ENCODE peak calls at places on chromosome 22, in seven cellular contexts. One of them, this sample, is unnamed.

GRCh38 chr22:40512426-40513136 is 123.9 kb downstream of the MRTFA start:
- DNase-seq in fibroblast of the aortic adventitia: peak; percentile 100
- DNase-seq in WERI-Rb-1: no peak
- DNase-seq in left ventricle myocardium inferior: no peak
- DNase-seq in uterus: peak; percentile 77
- DNase-seq in AG09309: peak; percentile 99
- DNase-seq in esophagus squamous epithelium: no peak
- DNase-seq in this sample: peak; percentile 100

GRCh38 chr22:41479671-41480396 is 10.9 kb downstream of the ACO2 start:
- DNase-seq in esophagus squamous epithelium: no peak
- DNase-seq in uterus: no peak
- DNase-seq in AG09309: no peak
- DNase-seq in left ventricle myocardium inferior: no peak
- DNase-seq in WERI-Rb-1: no peak
- DNase-seq in fibroblast of the aortic adventitia: peak; percentile 82
- DNase-seq in this sample: peak; percentile 75

GRCh38 chr22:27786253-27786898 is 15.2 kb downstream of the MN1 start:
- DNase-seq in uterus: no peak
- DNase-seq in fibroblast of the aortic adventitia: no peak
- DNase-seq in AG09309: no peak
- DNase-seq in esophagus squamous epithelium: no peak
- DNase-seq in left ventricle myocardium inferior: no peak
- DNase-seq in WERI-Rb-1: no peak
- DNase-seq in this sample: no peak

GRCh38 chr22:23305321-23305910 is 125.1 kb downstream of the BCR start:
- DNase-seq in esophagus squamous epithelium: no peak
- DNase-seq in AG09309: peak; percentile 13
- DNase-seq in left ventricle myocardium inferior: no peak
- DNase-seq in fibroblast of the aortic adventitia: peak; percentile 41
- DNase-seq in WERI-Rb-1: no peak
- DNase-seq in uterus: peak; percentile 45
- DNase-seq in this sample: peak; percentile 66

GRCh38 chr22:34776827-34777226 is 289.1 kb upstream of the ISX start:
- DNase-seq in uterus: no peak
- DNase-seq in esophagus squamous epithelium: no peak
- DNase-seq in WERI-Rb-1: no peak
- DNase-seq in fibroblast of the aortic adventitia: no peak
- DNase-seq in AG09309: no peak
- DNase-seq in left ventricle myocardium inferior: no peak
- DNase-seq in this sample: no peak

GRCh38 chr22:27323646-27324045 is 477.9 kb downstream of the MN1 start:
- DNase-seq in left ventricle myocardium inferior: no peak
- DNase-seq in AG09309: no peak
- DNase-seq in fibroblast of the aortic adventitia: no peak
- DNase-seq in uterus: no peak
- DNase-seq in esophagus squamous epithelium: no peak
- DNase-seq in WERI-Rb-1: no peak
- DNase-seq in this sample: no peak

GRCh38 chr22:47345025-47345424 is 582.6 kb downstream of the TBC1D22A start:
- DNase-seq in WERI-Rb-1: no peak
- DNase-seq in esophagus squamous epithelium: no peak
- DNase-seq in AG09309: no peak
- DNase-seq in left ventricle myocardium inferior: no peak
- DNase-seq in fibroblast of the aortic adventitia: no peak
- DNase-seq in uterus: no peak
- DNase-seq in this sample: no peak

GRCh38 chr22:32080904-32081303 is 37.8 kb downstream of the SLC5A1 start:
- DNase-seq in esophagus squamous epithelium: no peak
- DNase-seq in WERI-Rb-1: peak; percentile 25
- DNase-seq in AG09309: peak; percentile 5
- DNase-seq in fibroblast of the aortic adventitia: peak; percentile 68
- DNase-seq in uterus: no peak
- DNase-seq in left ventricle myocardium inferior: no peak
- DNase-seq in this sample: peak; percentile 63

GRCh38 chr22:49847751-49848689 is 5.6 kb upstream of the ZBED4 start:
- DNase-seq in left ventricle myocardium inferior: peak; percentile 35
- DNase-seq in WERI-Rb-1: no peak
- DNase-seq in AG09309: no peak
- DNase-seq in fibroblast of the aortic adventitia: no peak
- DNase-seq in esophagus squamous epithelium: no peak
- DNase-seq in uterus: no peak
- DNase-seq in this sample: no peak

GRCh38 chr22:41925783-41926460 is 684 bp downstream of the TNFRSF13C start:
- DNase-seq in AG09309: no peak
- DNase-seq in WERI-Rb-1: no peak
- DNase-seq in uterus: no peak
- DNase-seq in fibroblast of the aortic adventitia: no peak
- DNase-seq in esophagus squamous epithelium: no peak
- DNase-seq in left ventricle myocardium inferior: peak; percentile 67
- DNase-seq in this sample: peak; percentile 32

GRCh38 chr22:17400305-17400704 is 31.0 kb downstream of the CECR2 start:
- DNase-seq in left ventricle myocardium inferior: no peak
- DNase-seq in AG09309: no peak
- DNase-seq in fibroblast of the aortic adventitia: peak; percentile 1
- DNase-seq in uterus: no peak
- DNase-seq in WERI-Rb-1: no peak
- DNase-seq in esophagus squamous epithelium: no peak
- DNase-seq in this sample: no peak

GRCh38 chr22:23495614-23496444 is 84.3 kb downstream of the IGLL1 start:
- DNase-seq in esophagus squamous epithelium: no peak
- DNase-seq in WERI-Rb-1: no peak
- DNase-seq in uterus: no peak
- DNase-seq in left ventricle myocardium inferior: no peak
- DNase-seq in AG09309: no peak
- DNase-seq in fibroblast of the aortic adventitia: no peak
- DNase-seq in this sample: no peak

GRCh38 chr22:40406063-40406890 is 35.9 kb downstream of the SGSM3 start:
- DNase-seq in uterus: no peak
- DNase-seq in WERI-Rb-1: no peak
- DNase-seq in AG09309: no peak
- DNase-seq in esophagus squamous epithelium: no peak
- DNase-seq in left ventricle myocardium inferior: no peak
- DNase-seq in fibroblast of the aortic adventitia: no peak
- DNase-seq in this sample: no peak

GRCh38 chr22:40031766-40032470 is 37.2 kb downstream of the FAM83F start:
- DNase-seq in fibroblast of the aortic adventitia: peak; percentile 57
- DNase-seq in uterus: no peak
- DNase-seq in left ventricle myocardium inferior: no peak
- DNase-seq in esophagus squamous epithelium: no peak
- DNase-seq in AG09309: no peak
- DNase-seq in WERI-Rb-1: no peak
- DNase-seq in this sample: peak; percentile 79

GRCh38 chr22:23533328-23533762 is 46.7 kb downstream of the IGLL1 start:
- DNase-seq in left ventricle myocardium inferior: no peak
- DNase-seq in fibroblast of the aortic adventitia: no peak
- DNase-seq in WERI-Rb-1: peak; percentile 84
- DNase-seq in uterus: no peak
- DNase-seq in esophagus squamous epithelium: no peak
- DNase-seq in AG09309: no peak
- DNase-seq in this sample: no peak

GRCh38 chr22:41094036-41094435 is 1.6 kb downstream of the EP300 start:
- DNase-seq in AG09309: no peak
- DNase-seq in left ventricle myocardium inferior: no peak
- DNase-seq in WERI-Rb-1: peak; percentile 38
- DNase-seq in esophagus squamous epithelium: no peak
- DNase-seq in fibroblast of the aortic adventitia: peak; percentile 37
- DNase-seq in uterus: no peak
- DNase-seq in this sample: peak; percentile 49

GRCh38 chr22:19121631-19122142 is 525 bp downstream of the DGCR2 start:
- DNase-seq in fibroblast of the aortic adventitia: no peak
- DNase-seq in left ventricle myocardium inferior: peak; percentile 66
- DNase-seq in uterus: peak; percentile 36
- DNase-seq in AG09309: no peak
- DNase-seq in esophagus squamous epithelium: no peak
- DNase-seq in WERI-Rb-1: peak; percentile 40
- DNase-seq in this sample: no peak

GRCh38 chr22:33202455-33202854 is 144.3 kb upstream of the SYN3 start:
- DNase-seq in uterus: no peak
- DNase-seq in WERI-Rb-1: no peak
- DNase-seq in esophagus squamous epithelium: no peak
- DNase-seq in fibroblast of the aortic adventitia: no peak
- DNase-seq in left ventricle myocardium inferior: no peak
- DNase-seq in AG09309: no peak
- DNase-seq in this sample: no peak

GRCh38 chr22:30429887-30430286 is 4.3 kb downstream of the MTFP1 start:
- DNase-seq in esophagus squamous epithelium: no peak
- DNase-seq in fibroblast of the aortic adventitia: no peak
- DNase-seq in WERI-Rb-1: no peak
- DNase-seq in uterus: no peak
- DNase-seq in AG09309: no peak
- DNase-seq in left ventricle myocardium inferior: no peak
- DNase-seq in this sample: no peak

GRCh38 chr22:47278655-47279054 is 516.2 kb downstream of the TBC1D22A start:
- DNase-seq in uterus: no peak
- DNase-seq in AG09309: no peak
- DNase-seq in fibroblast of the aortic adventitia: no peak
- DNase-seq in left ventricle myocardium inferior: no peak
- DNase-seq in esophagus squamous epithelium: no peak
- DNase-seq in WERI-Rb-1: no peak
- DNase-seq in this sample: no peak

GRCh38 chr22:47034905-47035419 is 272.5 kb downstream of the TBC1D22A start:
- DNase-seq in esophagus squamous epithelium: no peak
- DNase-seq in WERI-Rb-1: peak; percentile 37
- DNase-seq in left ventricle myocardium inferior: no peak
- DNase-seq in AG09309: no peak
- DNase-seq in fibroblast of the aortic adventitia: no peak
- DNase-seq in uterus: no peak
- DNase-seq in this sample: no peak

GRCh38 chr22:43288807-43289417 is 54.3 kb downstream of the SCUBE1 start:
- DNase-seq in esophagus squamous epithelium: no peak
- DNase-seq in fibroblast of the aortic adventitia: no peak
- DNase-seq in AG09309: no peak
- DNase-seq in left ventricle myocardium inferior: no peak
- DNase-seq in uterus: no peak
- DNase-seq in WERI-Rb-1: no peak
- DNase-seq in this sample: no peak
- H3K4me3 ChIP-seq in esophagus squamous epithelium: no peak overlapping the region
- H3K4me3 ChIP-seq in fibroblast of the aortic adventitia: peak overlapping the region; percentile 55
- H3K4me3 ChIP-seq in AG09309: no peak overlapping the region
- H3K4me3 ChIP-seq in left ventricle myocardium inferior: peak overlapping the region; percentile 46
- H3K4me3 ChIP-seq in uterus: peak overlapping the region; percentile 18
- H3K4me3 ChIP-seq in WERI-Rb-1: no peak overlapping the region
- H3K4me3 ChIP-seq in this sample: no peak overlapping the region

GRCh38 chr22:29306175-29306829 is at the start of gene GAS2L1:
- DNase-seq in AG09309: peak; percentile 21
- DNase-seq in uterus: peak; percentile 80
- DNase-seq in left ventricle myocardium inferior: peak; percentile 90
- DNase-seq in esophagus squamous epithelium: no peak
- DNase-seq in WERI-Rb-1: peak; percentile 94
- DNase-seq in fibroblast of the aortic adventitia: peak; percentile 76
- DNase-seq in this sample: peak; percentile 72
- TF ChIP-seq CTCF in AG09309: peak; percentile 74
- TF ChIP-seq CTCF in uterus: peak; percentile 89
- TF ChIP-seq CTCF in left ventricle myocardium inferior: peak; percentile 86
- TF ChIP-seq CTCF in esophagus squamous epithelium: peak; percentile 71
- TF ChIP-seq CTCF in WERI-Rb-1: peak; percentile 64
- TF ChIP-seq CTCF in fibroblast of the aortic adventitia: peak; percentile 78
- TF ChIP-seq CTCF in this sample: peak; percentile 47

GRCh38 chr22:45638834-45639746 is 32.5 kb upstream of the ATXN10 start:
- DNase-seq in AG09309: no peak
- DNase-seq in esophagus squamous epithelium: peak; percentile 15
- DNase-seq in fibroblast of the aortic adventitia: peak; percentile 69
- DNase-seq in left ventricle myocardium inferior: peak; percentile 45
- DNase-seq in uterus: peak; percentile 56
- DNase-seq in WERI-Rb-1: no peak
- DNase-seq in this sample: peak; percentile 69
- H3K4me3 ChIP-seq in AG09309: no peak overlapping the region
- H3K4me3 ChIP-seq in esophagus squamous epithelium: peak overlapping the region; percentile 14
- H3K4me3 ChIP-seq in fibroblast of the aortic adventitia: no peak overlapping the region
- H3K4me3 ChIP-seq in left ventricle myocardium inferior: no peak overlapping the region
- H3K4me3 ChIP-seq in uterus: no peak overlapping the region
- H3K4me3 ChIP-seq in WERI-Rb-1: no peak overlapping the region
- H3K4me3 ChIP-seq in this sample: no peak overlapping the region

GRCh38 chr22:36740716-36741115 is 35.2 kb downstream of the IFT27 start:
- DNase-seq in left ventricle myocardium inferior: no peak
- DNase-seq in esophagus squamous epithelium: no peak
- DNase-seq in uterus: no peak
- DNase-seq in fibroblast of the aortic adventitia: no peak
- DNase-seq in WERI-Rb-1: no peak
- DNase-seq in AG09309: no peak
- DNase-seq in this sample: no peak
- TF ChIP-seq CTCF in left ventricle myocardium inferior: no peak
- TF ChIP-seq CTCF in esophagus squamous epithelium: no peak
- TF ChIP-seq CTCF in uterus: no peak
- TF ChIP-seq CTCF in fibroblast of the aortic adventitia: no peak
- TF ChIP-seq CTCF in WERI-Rb-1: no peak
- TF ChIP-seq CTCF in AG09309: no peak
- TF ChIP-seq CTCF in this sample: no peak

GRCh38 chr22:46026907-46027218 is 49.9 kb upstream of the WNT7B start:
- DNase-seq in esophagus squamous epithelium: no peak
- DNase-seq in WERI-Rb-1: no peak
- DNase-seq in fibroblast of the aortic adventitia: no peak
- DNase-seq in uterus: peak; percentile 9
- DNase-seq in left ventricle myocardium inferior: no peak
- DNase-seq in AG09309: no peak
- DNase-seq in this sample: no peak
- H3K4me3 ChIP-seq in esophagus squamous epithelium: peak overlapping the region; percentile 54
- H3K4me3 ChIP-seq in WERI-Rb-1: no peak overlapping the region
- H3K4me3 ChIP-seq in fibroblast of the aortic adventitia: peak overlapping the region; percentile 39
- H3K4me3 ChIP-seq in uterus: peak overlapping the region; percentile 40
- H3K4me3 ChIP-seq in left ventricle myocardium inferior: peak overlapping the region; percentile 68
- H3K4me3 ChIP-seq in AG09309: no peak overlapping the region
- H3K4me3 ChIP-seq in this sample: no peak overlapping the region

This sample was measured in fibroblast of mammary gland.